ENCODE peak calls at places on chromosomes 12 and 14, in eight cellular contexts. One of them, this sample, is unnamed.

GRCh38 chr12:120047072-120047471 is 58.0 kb downstream of the BICDL1 start:
- DNase-seq in HFF-Myc: no peak
- DNase-seq in tibial artery: no peak
- DNase-seq in heart right ventricle: no peak
- DNase-seq in lung microvascular endothelial cell: no peak
- DNase-seq in stimulated activated CD4-positive, alpha-beta T cell treated with anti-CD3 and anti-CD28 coated beads, Interleukin-4, amount 100 ng/mL, for 4 hours: no peak
- DNase-seq in A549: no peak
- DNase-seq in IMR-90: no peak
- DNase-seq in this sample: no peak

GRCh38 chr12:78290606-78291345 is 460.1 kb downstream of the NAV3 start:
- DNase-seq in HFF-Myc: no peak
- DNase-seq in tibial artery: no peak
- DNase-seq in heart right ventricle: no peak
- DNase-seq in lung microvascular endothelial cell: no peak
- DNase-seq in stimulated activated CD4-positive, alpha-beta T cell treated with anti-CD3 and anti-CD28 coated beads, Interleukin-4, amount 100 ng/mL, for 4 hours: no peak
- DNase-seq in A549: peak
- DNase-seq in IMR-90: peak
- DNase-seq in this sample: no peak

GRCh38 chr14:96653597-96653996 is 143.6 kb upstream of the VRK1 start:
- DNase-seq in HFF-Myc: no peak
- DNase-seq in tibial artery: no peak
- DNase-seq in heart right ventricle: no peak
- DNase-seq in lung microvascular endothelial cell: no peak
- DNase-seq in stimulated activated CD4-positive, alpha-beta T cell treated with anti-CD3 and anti-CD28 coated beads, Interleukin-4, amount 100 ng/mL, for 4 hours: no peak
- DNase-seq in A549: no peak
- DNase-seq in IMR-90: no peak
- DNase-seq in this sample: no peak

GRCh38 chr14:100202712-100203111 is 36.2 kb upstream of the YY1 start:
- DNase-seq in HFF-Myc: no peak
- DNase-seq in tibial artery: no peak
- DNase-seq in heart right ventricle: no peak
- DNase-seq in lung microvascular endothelial cell: no peak
- DNase-seq in stimulated activated CD4-positive, alpha-beta T cell treated with anti-CD3 and anti-CD28 coated beads, Interleukin-4, amount 100 ng/mL, for 4 hours: no peak
- DNase-seq in A549: no peak
- DNase-seq in IMR-90: no peak
- DNase-seq in this sample: no peak

GRCh38 chr12:132286912-132287311 is 42.5 kb downstream of the GALNT9 start:
- DNase-seq in HFF-Myc: no peak
- DNase-seq in tibial artery: no peak
- DNase-seq in heart right ventricle: no peak
- DNase-seq in lung microvascular endothelial cell: no peak
- DNase-seq in stimulated activated CD4-positive, alpha-beta T cell treated with anti-CD3 and anti-CD28 coated beads, Interleukin-4, amount 100 ng/mL, for 4 hours: no peak
- DNase-seq in A549: peak
- DNase-seq in IMR-90: no peak
- DNase-seq in this sample: no peak

GRCh38 chr12:18383203-18383602 is 121.9 kb downstream of the PIK3C2G start:
- DNase-seq in HFF-Myc: peak
- DNase-seq in tibial artery: no peak
- DNase-seq in heart right ventricle: no peak
- DNase-seq in lung microvascular endothelial cell: peak
- DNase-seq in stimulated activated CD4-positive, alpha-beta T cell treated with anti-CD3 and anti-CD28 coated beads, Interleukin-4, amount 100 ng/mL, for 4 hours: no peak
- DNase-seq in A549: peak
- DNase-seq in IMR-90: peak
- DNase-seq in this sample: no peak

GRCh38 chr12:21987786-21988185 is 46.6 kb upstream of the ABCC9 start:
- DNase-seq in HFF-Myc: no peak
- DNase-seq in tibial artery: no peak
- DNase-seq in heart right ventricle: no peak
- DNase-seq in lung microvascular endothelial cell: no peak
- DNase-seq in stimulated activated CD4-positive, alpha-beta T cell treated with anti-CD3 and anti-CD28 coated beads, Interleukin-4, amount 100 ng/mL, for 4 hours: no peak
- DNase-seq in A549: no peak
- DNase-seq in IMR-90: no peak
- DNase-seq in this sample: no peak

GRCh38 chr12:104752016-104752415 is 206.1 kb downstream of the SLC41A2 start:
- DNase-seq in HFF-Myc: no peak
- DNase-seq in tibial artery: no peak
- DNase-seq in heart right ventricle: no peak
- DNase-seq in lung microvascular endothelial cell: no peak
- DNase-seq in stimulated activated CD4-positive, alpha-beta T cell treated with anti-CD3 and anti-CD28 coated beads, Interleukin-4, amount 100 ng/mL, for 4 hours: no peak
- DNase-seq in A549: no peak
- DNase-seq in IMR-90: no peak
- DNase-seq in this sample: no peak

GRCh38 chr12:91577586-91578539 is 395.2 kb upstream of the DCN start:
- DNase-seq in HFF-Myc: peak
- DNase-seq in tibial artery: no peak
- DNase-seq in heart right ventricle: no peak
- DNase-seq in lung microvascular endothelial cell: peak
- DNase-seq in stimulated activated CD4-positive, alpha-beta T cell treated with anti-CD3 and anti-CD28 coated beads, Interleukin-4, amount 100 ng/mL, for 4 hours: no peak
- DNase-seq in A549: peak
- DNase-seq in IMR-90: peak
- DNase-seq in this sample: no peak

GRCh38 chr14:66503532-66503931 is 4.4 kb upstream of the GPHN start:
- DNase-seq in HFF-Myc: no peak
- DNase-seq in tibial artery: no peak
- DNase-seq in heart right ventricle: peak
- DNase-seq in lung microvascular endothelial cell: no peak
- DNase-seq in stimulated activated CD4-positive, alpha-beta T cell treated with anti-CD3 and anti-CD28 coated beads, Interleukin-4, amount 100 ng/mL, for 4 hours: no peak
- DNase-seq in A549: no peak
- DNase-seq in IMR-90: peak
- DNase-seq in this sample: no peak

GRCh38 chr14:56338674-56339073 is 220.5 kb downstream of the PELI2 start:
- DNase-seq in HFF-Myc: no peak
- DNase-seq in tibial artery: no peak
- DNase-seq in heart right ventricle: no peak
- DNase-seq in lung microvascular endothelial cell: no peak
- DNase-seq in stimulated activated CD4-positive, alpha-beta T cell treated with anti-CD3 and anti-CD28 coated beads, Interleukin-4, amount 100 ng/mL, for 4 hours: no peak
- DNase-seq in A549: no peak
- DNase-seq in IMR-90: peak
- DNase-seq in this sample: no peak

This sample was measured in stimulated activated naive CD8-positive, alpha-beta T cell treated with anti-CD3 and anti-CD28 coated beads, Interleukin-15, Interleukin-2, amounts not matched to agents 100 U/mL and 50 U/mL, for 24 hours.